ENCODE peak calls at places on chromosomes 11 and 22, in seven cellular contexts. Q, C, B, K, Z, Y and J are unnamed samples.

GRCh38 chr11:107778839-107779517 is 67.1 kb upstream of the SLN start:
- DNase-seq in C (no peak), Q (no peak), B (no peak), Z (no peak), Y (no peak), K (no peak), J (no peak)

GRCh38 chr22:42844756-42845155 is 12.3 kb downstream of the ARFGAP3 start:
- DNase-seq in B (no peak), Q (no peak), Z (no peak), K (peak), C (no peak), Y (no peak), J (no peak)

GRCh38 chr11:33256031-33256807 is 962 bp upstream of the HIPK3 start:
- DNase-seq in C (no peak), Y (no peak), Q (no peak), K (no peak), Z (no peak), B (no peak), J (peak)

GRCh38 chr11:132576706-132577105 is 955.6 kb downstream of the OPCML start:
- DNase-seq in K (no peak), B (no peak), Z (peak), Q (no peak), C (no peak), Y (no peak), J (no peak)

GRCh38 chr11:44380009-44380313 is 70.0 kb upstream of the ALX4 start:
- DNase-seq in Q (no peak), Y (no peak), B (no peak), C (no peak), Z (no peak), K (no peak), J (no peak)

GRCh38 chr22:42296381-42296853 is 26.0 kb upstream of the TCF20 start:
- DNase-seq in Q (no peak), C (peak), Z (no peak), B (no peak), K (no peak), Y (no peak), J (no peak)

GRCh38 chr11:11798586-11799438 is 43.0 kb upstream of the USP47 start:
- DNase-seq in K (peak), Q (peak), B (peak), Z (peak), Y (peak), C (peak), J (peak)

GRCh38 chr11:61198391-61198790 is 4.9 kb upstream of the PGA3 start:
- DNase-seq in C (no peak), B (no peak), Z (no peak), K (no peak), Y (no peak), Q (no peak), J (no peak)

GRCh38 chr11:69239320-69240040 is 54.5 kb upstream of the MYEOV start:
- DNase-seq in Z (no peak), C (no peak), Y (no peak), K (peak), B (peak), Q (no peak), J (no peak)

GRCh38 chr11:42473116-42473515 is 838.7 kb upstream of the API5 start:
- DNase-seq in Y (no peak), C (no peak), B (no peak), Q (no peak), Z (no peak), K (no peak), J (no peak)

GRCh38 chr22:20918663-20919220 is 1.5 kb downstream of the CRKL start:
- DNase-seq in C (no peak), Q (no peak), B (no peak), Z (no peak), Y (no peak), K (peak), J (peak)

GRCh38 chr11:36022891-36023290 is 79.0 kb downstream of the LDLRAD3 start:
- DNase-seq in Z (no peak), C (no peak), Q (no peak), B (no peak), K (no peak), Y (no peak), J (no peak)

GRCh38 chr11:131579932-131580387 is 209.5 kb downstream of the NTM start:
- DNase-seq in B (no peak), C (peak), Q (no peak), K (no peak), Y (no peak), Z (peak), J (peak)

GRCh38 chr11:85918910-85919794 is 64.0 kb downstream of the CCDC83 start:
- DNase-seq in K (no peak), B (no peak), C (no peak), Y (no peak), Z (no peak), Q (no peak), J (no peak)

GRCh38 chr11:134506046-134506445 is 94.0 kb upstream of the B3GAT1 start:
- DNase-seq in Z (no peak), B (no peak), K (no peak), Q (no peak), Y (no peak), C (no peak), J (no peak)

GRCh38 chr11:111631034-111631665 is 28.9 kb downstream of the SIK2 start:
- DNase-seq in B (no peak), Z (no peak), K (no peak), Y (no peak), Q (no peak), C (no peak), J (no peak)

GRCh38 chr11:104343578-104343977 is 179.6 kb upstream of the PDGFD start:
- DNase-seq in C (peak), K (no peak), Q (no peak), B (no peak), Z (peak), Y (no peak), J (no peak)

GRCh38 chr11:47003180-47003877 is 66.8 kb downstream of the CSTPP1 start:
- DNase-seq in Q (no peak), B (no peak), C (peak), Z (no peak), K (no peak), Y (no peak), J (no peak)

GRCh38 chr22:21837184-21837979 is 30.1 kb downstream of the MAPK1 start:
- DNase-seq in Q (no peak), Z (peak), C (no peak), B (no peak), K (no peak), Y (no peak), J (no peak)

GRCh38 chr11:44959064-44959463 is 8.4 kb upstream of the TP53I11 start:
- DNase-seq in C (no peak), B (no peak), Q (no peak), K (no peak), Y (no peak), Z (no peak), J (no peak)

GRCh38 chr22:29784451-29785361 is 17.5 kb downstream of the UQCR10 start:
- DNase-seq in K (peak), B (no peak), C (no peak), Q (no peak), Z (peak), Y (no peak), J (no peak)

GRCh38 chr11:69718147-69718546 is 14.3 kb upstream of the FGF19 start:
- DNase-seq in C (peak), Q (peak), Z (no peak), B (no peak), K (no peak), Y (no peak), J (peak)

GRCh38 chr11:10385696-10386095 is 69.4 kb upstream of the AMPD3 start:
- DNase-seq in C (no peak), Y (no peak), B (peak), Z (no peak), Q (no peak), K (peak), J (no peak)

GRCh38 chr11:117273550-117274289 is 17.4 kb upstream of the BACE1-AS start:
- DNase-seq in C (no peak), K (no peak), Z (peak), B (no peak), Q (no peak), Y (no peak), J (no peak)

GRCh38 chr22:41935015-41935908 is 8.7 kb upstream of the TNFRSF13C start:
- DNase-seq in Z (no peak), K (no peak), Y (no peak), Q (no peak), B (no peak), C (no peak), J (no peak)

GRCh38 chr11:112213753-112214152 is 12.5 kb upstream of the PTS start:
- DNase-seq in Z (peak), Q (no peak), B (no peak), Y (no peak), C (no peak), K (no peak), J (no peak)

GRCh38 chr11:125132071-125132470 is 20.6 kb upstream of the TMEM218 start:
- DNase-seq in Q (no peak), B (no peak), C (no peak), Y (no peak), Z (peak), K (no peak), J (no peak)

GRCh38 chr11:42462558-42463310 is 849.1 kb upstream of the API5 start:
- DNase-seq in Q (no peak), K (no peak), Z (peak), C (no peak), B (no peak), Y (no peak), J (no peak)

GRCh38 chr11:69641681-69642548 is 959 bp downstream of the CCND1 start:
- DNase-seq in K (peak), B (no peak), Q (no peak), Z (no peak), Y (no peak), C (no peak), J (peak)

GRCh38 chr11:65417221-65417701 is 5.3 kb upstream of the NEAT1 start:
- DNase-seq in C (no peak), B (no peak), K (no peak), Q (no peak), Y (no peak), Z (peak), J (no peak)

GRCh38 chr11:119509277-119509841 is 86.4 kb upstream of the THY1 start:
- DNase-seq in K (no peak), B (no peak), Z (peak), Y (no peak), C (no peak), Q (no peak), J (peak)